ENCODE peak calls at places on chromosomes 2 and 18, in seven cellular contexts. R is HCT116, C is GM12878, B is SK-N-SH, T is H1, M is HepG2, L is K562. X is an unnamed sample.
A peak's percentile ranks its signal among the peaks of the same experiment; 100 is the strongest.

GRCh38 chr2:21356076-21356856 is 232.5 kb downstream of the TDRD15 start:
- DNase-seq in C (no peak), B (peak; percentile 77), M (no peak), L (no peak), T (no peak), R (no peak), X (no peak)

GRCh38 chr2:60333264-60333663 is 220.2 kb downstream of the BCL11A start:
- DNase-seq in T (no peak), B (no peak), C (no peak), L (no peak), R (no peak), M (no peak), X (no peak)

GRCh38 chr2:42929985-42930581 is 137.7 kb upstream of the HAAO start:
- DNase-seq in M (peak; percentile 58), L (no peak), C (no peak), B (no peak), T (no peak), R (no peak), X (peak; percentile 31)

GRCh38 chr2:127208313-127208712 is 11.8 kb downstream of the CYP27C1 start:
- DNase-seq in T (no peak), R (no peak), L (no peak), C (no peak), M (no peak), B (no peak), X (no peak)

GRCh38 chr2:168392031-168392430 is 64.0 kb upstream of the CERS6 start:
- DNase-seq in B (peak; percentile 6), T (no peak), L (no peak), M (no peak), R (no peak), C (no peak), X (peak; percentile 6)

GRCh38 chr2:10368491-10369231 is 66.0 kb downstream of the HPCAL1 start:
- DNase-seq in R (no peak), B (no peak), C (no peak), T (no peak), L (no peak), M (peak; percentile 94), X (no peak)

GRCh38 chr18:5534845-5535244 is 9.0 kb downstream of the EPB41L3 start:
- DNase-seq in L (no peak), T (no peak), M (no peak), B (no peak), C (no peak), R (no peak), X (no peak)

GRCh38 chr18:6069103-6069502 is 173.8 kb upstream of the TMEM200C start:
- DNase-seq in T (no peak), C (no peak), R (no peak), L (no peak), B (no peak), M (no peak), X (no peak)

GRCh38 chr18:7329036-7329435 is 98.1 kb downstream of the LRRC30 start:
- DNase-seq in C (no peak), B (no peak), L (no peak), R (no peak), M (no peak), T (no peak), X (no peak)

GRCh38 chr18:45566025-45566740 is 49.1 kb upstream of the SLC14A2 start:
- DNase-seq in M (no peak), T (no peak), R (no peak), B (no peak), C (no peak), L (no peak), X (no peak)

GRCh38 chr2:99545066-99545465 is 55.2 kb upstream of the REV1 start:
- DNase-seq in L (no peak), M (no peak), R (no peak), B (no peak), T (no peak), C (no peak), X (no peak)

GRCh38 chr2:99544608-99545007 is 54.8 kb upstream of the REV1 start:
- DNase-seq in T (no peak), C (no peak), R (no peak), L (no peak), M (no peak), B (no peak), X (no peak)

GRCh38 chr2:99543247-99543646 is 53.4 kb upstream of the REV1 start:
- DNase-seq in M (no peak), C (no peak), R (no peak), T (no peak), B (no peak), L (no peak), X (no peak)

GRCh38 chr2:99550368-99550767 is 60.6 kb upstream of the REV1 start:
- DNase-seq in M (no peak), C (no peak), L (no peak), B (no peak), T (no peak), R (no peak), X (no peak)

DNA sequence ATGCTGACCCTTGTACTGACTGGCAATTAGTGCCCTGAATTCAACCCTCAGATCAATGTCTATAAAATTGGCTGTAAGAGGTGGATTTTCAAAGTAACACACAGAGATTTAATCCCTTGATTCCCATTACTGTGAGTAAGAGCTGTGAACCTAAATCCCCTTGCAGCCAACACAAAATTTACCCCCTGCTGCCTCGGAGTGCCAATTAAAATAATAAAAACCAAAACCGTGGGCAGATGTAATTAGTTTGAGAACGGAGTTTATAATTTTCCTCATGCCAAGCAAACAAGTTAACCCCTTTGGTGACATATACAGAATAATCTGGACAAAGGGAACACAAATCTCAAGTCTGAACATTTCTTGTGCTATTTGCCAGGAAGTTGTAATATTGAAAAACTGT is 55.8 kb upstream of the REV1 start:
- DNase-seq in B (no peak), M (no peak), C (no peak), L (no peak), T (no peak), R (no peak), X (no peak)
- TF ChIP-seq JUND in B (no peak), M (no peak), C (no peak), L (no peak), T (no peak), R (no peak), X (no peak)

DNA sequence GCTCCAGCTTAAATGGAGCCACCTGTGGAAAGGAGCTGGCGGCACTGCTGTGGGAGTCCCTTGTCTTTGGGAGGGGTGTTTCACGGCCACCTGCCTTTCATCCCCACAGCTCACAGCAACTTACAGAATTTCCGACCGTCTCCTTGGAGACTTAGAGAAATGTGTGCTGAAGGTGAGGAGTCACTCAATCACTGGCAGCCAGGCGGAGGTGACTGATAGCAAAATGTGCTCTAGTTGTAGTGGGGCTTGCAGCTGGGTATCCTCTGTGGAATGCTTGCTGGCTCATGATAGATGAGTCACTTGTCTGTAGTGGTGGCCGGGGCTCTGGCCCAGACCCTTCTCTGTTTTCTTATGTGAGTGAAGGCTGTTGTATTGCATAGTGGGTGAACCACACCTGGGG is 110.7 kb downstream of the SH3RF3 start:
- DNase-seq in C (no peak), T (no peak), R (no peak), L (no peak), B (no peak), M (no peak), X (no peak)
- TF ChIP-seq JUND in C (no peak), T (no peak), R (no peak), L (no peak), B (peak; percentile 75), M (no peak), X (no peak)

DNA sequence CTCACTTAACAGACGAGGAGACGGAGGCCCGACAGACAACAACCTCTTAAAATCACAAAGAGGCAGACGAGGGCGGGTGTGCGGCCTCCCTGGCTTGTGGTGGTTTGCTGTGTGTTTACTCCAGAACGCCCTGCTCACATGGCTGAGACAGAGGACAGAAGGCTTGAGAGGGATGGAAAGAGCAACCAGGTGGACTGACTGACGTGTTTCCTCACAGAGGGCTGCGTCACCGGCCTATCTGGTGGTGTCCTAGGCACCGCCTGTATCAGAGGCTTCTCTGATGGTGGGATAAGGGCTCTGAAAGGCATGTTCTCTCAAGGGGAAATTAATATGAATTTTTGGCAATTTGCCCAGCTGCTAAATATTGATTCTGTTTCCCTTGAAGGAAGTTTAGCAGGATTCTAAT is 47.0 kb upstream of the RALBP1 start:
- DNase-seq in M (no peak), C (no peak), B (peak; percentile 34), L (no peak), R (no peak), T (no peak), X (peak; percentile 40)
- TF ChIP-seq JUND in M (no peak), C (no peak), B (no peak), L (no peak), R (no peak), T (no peak), X (no peak)

DNA sequence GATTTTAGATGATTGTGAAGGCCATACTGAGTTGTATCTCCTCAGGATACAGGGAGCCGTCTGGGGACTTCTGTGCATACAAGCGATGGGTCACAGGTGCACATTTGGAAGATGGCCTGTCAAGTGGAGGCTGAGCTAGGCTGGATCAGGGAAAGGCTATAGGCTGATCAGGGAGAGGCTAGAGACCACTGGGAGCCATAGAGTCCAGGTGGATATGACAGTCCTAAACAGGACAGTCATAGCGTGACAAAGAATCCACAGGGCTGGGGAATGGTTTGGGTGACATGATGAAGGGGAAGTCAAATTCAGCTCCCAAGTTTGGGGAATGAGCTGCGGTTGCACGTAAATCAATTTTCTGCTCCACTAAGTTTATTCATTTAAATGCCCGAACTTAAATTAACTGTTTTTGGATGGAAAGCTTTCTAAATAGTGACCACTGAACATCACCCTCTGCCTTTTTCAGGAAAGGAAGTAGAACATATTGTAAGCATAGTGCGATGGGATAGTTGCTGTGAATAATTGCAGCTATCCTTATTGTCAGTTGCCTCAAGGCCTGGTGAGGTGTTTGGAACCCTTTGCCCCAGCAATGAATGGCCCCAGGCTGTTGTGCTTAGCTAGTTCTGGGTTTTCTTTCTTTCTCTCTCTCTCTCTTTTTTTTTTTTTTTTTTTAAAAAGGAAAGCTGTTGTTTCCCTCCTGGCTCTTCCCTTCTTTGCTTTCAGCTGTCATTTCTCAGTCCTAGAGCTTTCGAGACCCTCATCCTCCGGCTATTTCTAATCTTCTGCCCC is 50.5 kb downstream of the KLHL29 start:
- DNase-seq in B (no peak), C (no peak), R (no peak), L (no peak), T (no peak), M (no peak), X (no peak)
- TF ChIP-seq JUND in B (no peak), C (no peak), R (no peak), L (no peak), T (no peak), M (no peak), X (no peak)

GRCh38 chr2:59308108-59308507 is 1067.0 kb upstream of the FANCL start:
- DNase-seq in B (no peak), R (no peak), C (no peak), L (no peak), T (no peak), M (no peak), X (no peak)

GRCh38 chr2:59312022-59312421 is 1070.9 kb upstream of the FANCL start:
- DNase-seq in T (no peak), C (no peak), L (no peak), R (no peak), B (no peak), M (no peak), X (no peak)

GRCh38 chr2:59314367-59314766 is 1073.2 kb upstream of the FANCL start:
- DNase-seq in C (no peak), M (no peak), T (no peak), B (no peak), L (no peak), R (no peak), X (no peak)

GRCh38 chr2:59312967-59313943 is 1072.1 kb upstream of the FANCL start:
- DNase-seq in M (no peak), L (no peak), C (no peak), R (no peak), T (no peak), B (no peak), X (no peak)
- TF ChIP-seq JUND in M (no peak), L (no peak), C (no peak), R (no peak), T (no peak), B (no peak), X (no peak)

X was measured in T47D.